ENCODE peak calls at places on chromosomes 13 and 19, in four cellular contexts. R, U, Z and Q are unnamed samples.
A peak's percentile ranks its signal among the peaks of the same experiment; 100 is the strongest.

GRCh38 chr19:51138549-51138979 is 3.5 kb upstream of the SIGLEC7 start:
- DNase-seq in R (no peak), U (no peak), Z (no peak), Q (no peak)

GRCh38 chr19:19381007-19381926 is 24.2 kb upstream of the GATAD2A start:
- DNase-seq in R (no peak), U (no peak), Z (no peak), Q (no peak)

GRCh38 chr19:11164879-11165406 is 9.4 kb upstream of the SPC24 start:
- DNase-seq in R (no peak), U (no peak), Z (no peak), Q (no peak)

GRCh38 chr13:31755803-31756212 is 16.5 kb downstream of the RXFP2 start:
- DNase-seq in R (no peak), U (peak; percentile 97), Z (no peak), Q (peak; percentile 37)

GRCh38 chr19:14055396-14055795 is 6.5 kb downstream of the PALM3 start:
- DNase-seq in R (no peak), U (no peak), Z (no peak), Q (no peak)

GRCh38 chr19:10262771-10263170 is 8.1 kb upstream of the ICAM1 start:
- DNase-seq in R (no peak), U (peak; percentile 42), Z (no peak), Q (no peak)

GRCh38 chr13:40769970-40770369 is 1.0 kb downstream of the MRPS31 start:
- DNase-seq in R (no peak), U (no peak), Z (no peak), Q (no peak)

GRCh38 chr13:22883961-22884360 is 296.8 kb upstream of the SGCG start:
- DNase-seq in R (no peak), U (no peak), Z (no peak), Q (no peak)

GRCh38 chr13:26062853-26063444 is 11.1 kb upstream of the SHISA2 start:
- DNase-seq in R (no peak), U (peak; percentile 43), Z (peak; percentile 58), Q (no peak)

GRCh38 chr13:43153436-43154082 is 130.2 kb downstream of the DNAJC15 start:
- DNase-seq in R (no peak), U (peak; percentile 97), Z (no peak), Q (peak; percentile 19)

GRCh38 chr19:39998511-39998910 is 1.7 kb downstream of the ZNF546 start:
- DNase-seq in R (no peak), U (peak; percentile 13), Z (no peak), Q (no peak)

GRCh38 chr13:77239312-77239711 is 87.6 kb downstream of the MYCBP2 start:
- DNase-seq in R (no peak), U (peak; percentile 1), Z (no peak), Q (no peak)

GRCh38 chr13:27926644-27927434 is 7.0 kb downstream of the PDX1 start:
- DNase-seq in R (no peak), U (no peak), Z (peak; percentile 24), Q (no peak)

GRCh38 chr13:30759748-30760147 is 24.4 kb downstream of the ALOX5AP start:
- DNase-seq in R (no peak), U (peak; percentile 32), Z (no peak), Q (no peak)

GRCh38 chr19:22606954-22607652 is 27.0 kb upstream of the ZNF492 start:
- DNase-seq in R (no peak), U (no peak), Z (no peak), Q (no peak)

GRCh38 chr13:29434217-29434940 is 161.1 kb downstream of the SLC7A1 start:
- DNase-seq in R (no peak), U (no peak), Z (no peak), Q (no peak)

GRCh38 chr19:36059180-36059910 is 4.6 kb downstream of the WDR62 start:
- DNase-seq in R (no peak), U (no peak), Z (no peak), Q (no peak)

GRCh38 chr13:21673592-21674270 is 2.9 kb downstream of the FGF9 start:
- DNase-seq in R (no peak), U (peak; percentile 23), Z (peak; percentile 51), Q (no peak)

GRCh38 chr13:49690133-49690989 is 925 bp downstream of the EBPL start:
- DNase-seq in R (no peak), U (peak; percentile 64), Z (peak; percentile 21), Q (no peak)

GRCh38 chr19:23294141-23294540 is 43.9 kb upstream of the ZNF724 start:
- DNase-seq in R (no peak), U (no peak), Z (no peak), Q (no peak)

GRCh38 chr13:49279112-49279511 is 31.4 kb downstream of the CDADC1 start:
- DNase-seq in R (no peak), U (no peak), Z (no peak), Q (no peak)

GRCh38 chr19:30014770-30015169 is 72.7 kb downstream of the URI1 start:
- DNase-seq in R (no peak), U (no peak), Z (no peak), Q (no peak)

GRCh38 chr13:21541980-21542379 is 62.0 kb downstream of the MICU2 start:
- DNase-seq in R (no peak), U (no peak), Z (no peak), Q (no peak)

GRCh38 chr19:38700933-38701454 is 43.3 kb downstream of the CAPN12 start:
- DNase-seq in R (no peak), U (no peak), Z (no peak), Q (no peak)

GRCh38 chr19:27754700-27755099 is 1458.3 kb downstream of the UQCRFS1 start:
- DNase-seq in R (no peak), U (no peak), Z (no peak), Q (no peak)

GRCh38 chr13:39130298-39130697 is 92.0 kb downstream of the NHLRC3 start:
- DNase-seq in R (no peak), U (no peak), Z (no peak), Q (no peak)

GRCh38 chr13:101152184-101152583 is 264.1 kb downstream of the NALCN start:
- DNase-seq in R (no peak), U (no peak), Z (no peak), Q (no peak)

GRCh38 chr13:108959254-108959653 is 329.8 kb downstream of the MYO16 start:
- DNase-seq in R (no peak), U (no peak), Z (no peak), Q (no peak)

GRCh38 chr13:91398413-91399188 is at the start of gene GPC5:
- DNase-seq in R (peak; percentile 57), U (peak; percentile 55), Z (peak; percentile 81), Q (peak; percentile 37)

GRCh38 chr13:35470671-35471465 is 5.6 kb downstream of the MAB21L1 start:
- DNase-seq in R (no peak), U (peak; percentile 80), Z (no peak), Q (no peak)